ENCODE peak calls at places on chromosomes 16 and 17, in five cellular contexts. X is EH; E is stomach; O is stimulated activated naive CD8-positive, alpha-beta T cell treated with anti-CD3 and anti-CD28 coated beads, Interleukin-15, Interleukin-2, amounts not matched to agents 100 U/mL and 50 U/mL, for 24 hours; Q is activated CD4-positive, alpha-beta T cell treated with anti-CD3 and anti-CD28 coated beads, Interleukin-2, amount 10 ng/mL, durations not matched to agents 7 days and 5 days. N is an unnamed sample.

GRCh38 chr17:63611354-63611753 is 10.7 kb downstream of the TACO1 start:
- DNase-seq in X (no peak), O (no peak), Q (peak; percentile 61), E (no peak), N (no peak)

GRCh38 chr17:32488604-32489180 is 1.9 kb downstream of the CDK5R1 start:
- DNase-seq in X (no peak), Q (no peak), O (no peak), E (no peak), N (peak; percentile 69)

GRCh38 chr16:67552476-67552875 is 9.8 kb upstream of the CTCF start:
- DNase-seq in E (no peak), O (no peak), X (no peak), Q (no peak), N (no peak)

GRCh38 chr17:16932611-16933010 is 39.3 kb downstream of the TNFRSF13B start:
- DNase-seq in E (no peak), O (no peak), X (no peak), Q (no peak), N (peak; percentile 24)

GRCh38 chr17:58176200-58176599 is 9.4 kb downstream of the OR4D2 start:
- DNase-seq in O (no peak), Q (peak; percentile 22), X (peak; percentile 17), E (no peak), N (no peak)

GRCh38 chr17:13484020-13484419 is 117.7 kb downstream of the HS3ST3A1 start:
- DNase-seq in X (peak; percentile 56), O (no peak), E (no peak), Q (no peak), N (no peak)

GRCh38 chr16:19167710-19168172 is 299 bp upstream of the SYT17 start:
- DNase-seq in Q (peak; percentile 14), X (peak; percentile 47), O (peak; percentile 63), E (peak; percentile 81), N (peak; percentile 81)

GRCh38 chr16:10514369-10515055 is 65.9 kb downstream of the EMP2 start:
- DNase-seq in Q (peak; percentile 59), X (peak; percentile 70), O (peak; percentile 44), E (peak; percentile 65), N (no peak)

GRCh38 chr17:17694229-17695081 is 13.2 kb downstream of the RAI1 start:
- DNase-seq in E (peak; percentile 70), O (peak; percentile 76), X (peak; percentile 71), Q (peak; percentile 75), N (peak; percentile 78)

N was measured in right lobe of liver.